ENCODE peak calls at places on chromosomes 4 and X, in seven cellular contexts. G, Y, P, M, V, T and I are unnamed samples.
A peak's percentile ranks its signal among the peaks of the same experiment; 100 is the strongest.

GRCh38 chr4:154569028-154569427 is 6.2 kb downstream of the FGB start:
- DNase-seq in G (no peak), Y (no peak), P (no peak), M (no peak), V (no peak), T (no peak), I (no peak)

GRCh38 chrX:132584936-132585335 is 96.1 kb upstream of the MBNL3 start:
- DNase-seq in G (no peak), Y (no peak), P (no peak), M (no peak), V (no peak), T (no peak), I (no peak)

GRCh38 chr4:140123666-140124377 is 30.2 kb downstream of the MAML3 start:
- DNase-seq in G (no peak), Y (no peak), P (no peak), M (no peak), V (no peak), T (no peak), I (no peak)

GRCh38 chrX:135384161-135384836 is 37.4 kb upstream of the SMIM10L2A start:
- DNase-seq in G (no peak), Y (no peak), P (no peak), M (no peak), V (no peak), T (no peak), I (no peak)

GRCh38 chr4:139585468-139585867 is 29.4 kb upstream of the SETD7 start:
- DNase-seq in G (no peak), Y (no peak), P (no peak), M (no peak), V (no peak), T (no peak), I (no peak)

GRCh38 chr4:8371251-8371995 is 69.1 kb downstream of the ACOX3 start:
- DNase-seq in G (no peak), Y (no peak), P (no peak), M (no peak), V (no peak), T (no peak), I (no peak)

GRCh38 chr4:117549624-117550023 is 464.2 kb upstream of the TRAM1L1 start:
- DNase-seq in G (no peak), Y (no peak), P (no peak), M (no peak), V (no peak), T (no peak), I (no peak)

GRCh38 chrX:50442426-50443116 is 28.1 kb downstream of the DGKK start:
- DNase-seq in G (no peak), Y (no peak), P (no peak), M (no peak), V (no peak), T (no peak), I (no peak)

GRCh38 chrX:111052478-111052877 is 43.5 kb upstream of the PAK3 start:
- DNase-seq in G (no peak), Y (no peak), P (no peak), M (no peak), V (no peak), T (no peak), I (no peak)

GRCh38 chr4:64911846-64912245 is 502.6 kb upstream of the TECRL start:
- DNase-seq in G (no peak), Y (no peak), P (no peak), M (no peak), V (no peak), T (no peak), I (no peak)

GRCh38 chr4:142355417-142355930 is 490.6 kb downstream of the INPP4B start:
- DNase-seq in G (no peak), Y (no peak), P (no peak), M (no peak), V (no peak), T (no peak), I (no peak)

GRCh38 chr4:170698334-170698733 is 608.6 kb upstream of the AADAT start:
- DNase-seq in G (no peak), Y (no peak), P (no peak), M (no peak), V (no peak), T (no peak), I (no peak)

GRCh38 chrX:40570346-40571093 is 10.2 kb upstream of the ATP6AP2 start:
- DNase-seq in G (no peak), Y (no peak), P (no peak), M (no peak), V (no peak), T (no peak), I (no peak)

GRCh38 chr4:102501176-102501634 is at the start of gene NFKB1:
- DNase-seq in G (peak; percentile 89), Y (peak; percentile 84), P (no peak), M (no peak), V (peak; percentile 79), T (peak; percentile 60), I (peak; percentile 78)

GRCh38 chr4:17502764-17503163 is 9.1 kb downstream of the QDPR start:
- DNase-seq in G (peak; percentile 48), Y (no peak), P (no peak), M (no peak), V (no peak), T (no peak), I (peak; percentile 92)

GRCh38 chrX:4253092-4253491 is 539.6 kb upstream of the PRKX start:
- DNase-seq in G (no peak), Y (no peak), P (no peak), M (no peak), V (no peak), T (no peak), I (no peak)

GRCh38 chr4:57094482-57095223 is 15.5 kb downstream of the IGFBP7 start:
- DNase-seq in G (peak; percentile 74), Y (no peak), P (no peak), M (no peak), V (peak; percentile 81), T (no peak), I (no peak)

GRCh38 chr4:173769568-173769967 is 239.5 kb upstream of the HAND2 start:
- DNase-seq in G (peak; percentile 5), Y (no peak), P (no peak), M (no peak), V (no peak), T (no peak), I (no peak)

GRCh38 chr4:83639849-83640493 is 104.1 kb downstream of the GPAT3 start:
- DNase-seq in G (peak; percentile 80), Y (no peak), P (peak; percentile 56), M (peak; percentile 49), V (peak; percentile 77), T (no peak), I (peak; percentile 68)

GRCh38 chr4:34202154-34202553 is 2042.2 kb downstream of the ARAP2 start:
- DNase-seq in G (no peak), Y (no peak), P (no peak), M (no peak), V (no peak), T (no peak), I (peak; percentile 28)

GRCh38 chr4:119592708-119593298 is 35.8 kb downstream of the PDE5A start:
- DNase-seq in G (peak; percentile 55), Y (no peak), P (no peak), M (no peak), V (no peak), T (no peak), I (no peak)

GRCh38 chr4:7559741-7560376 is 125.1 kb upstream of the PSAPL1 start:
- DNase-seq in G (no peak), Y (no peak), P (no peak), M (no peak), V (no peak), T (no peak), I (no peak)

GRCh38 chr4:88360791-88361190 is 17.9 kb upstream of the HERC6 start:
- DNase-seq in G (no peak), Y (no peak), P (no peak), M (no peak), V (no peak), T (no peak), I (no peak)
- TF ChIP-seq CTCF in G (no peak), Y (no peak), P (no peak), M (no peak), V (no peak), T (no peak), I (no peak)

DNA sequence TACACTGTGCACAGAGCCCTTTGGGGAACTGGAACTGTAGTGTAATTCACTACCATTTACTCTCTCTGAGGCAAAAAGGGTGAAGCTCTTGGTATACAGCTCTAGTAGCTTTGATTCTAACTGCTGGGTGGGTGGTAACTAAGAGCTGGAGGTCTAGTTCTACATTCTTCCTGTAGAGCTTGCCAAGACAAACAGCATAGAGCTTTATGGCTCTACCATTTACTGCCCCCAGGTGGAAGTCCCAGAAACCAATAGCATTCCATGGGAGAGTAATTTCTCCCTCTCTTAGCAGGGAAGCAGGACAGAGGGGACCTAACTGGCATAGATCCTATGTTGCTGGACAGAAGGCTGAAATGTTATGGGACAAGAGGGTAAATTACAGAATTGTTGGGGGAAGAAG is 26.7 kb downstream of the HDAC8 start:
- DNase-seq in G (no peak), Y (no peak), P (no peak), M (no peak), V (peak; percentile 8), T (no peak), I (no peak)
- TF ChIP-seq CTCF in G (peak; percentile 10), Y (no peak), P (no peak), M (no peak), V (peak; percentile 37), T (no peak), I (no peak)

GRCh38 chr4:47032405-47033106 is 1.2 kb downstream of the GABRB1 start:
- DNase-seq in G (peak; percentile 65), Y (peak; percentile 31), P (no peak), M (peak; percentile 75), V (peak; percentile 56), T (peak; percentile 50), I (peak; percentile 39)
- TF ChIP-seq CTCF in G (peak; percentile 80), Y (peak; percentile 56), P (peak; percentile 66), M (peak; percentile 96), V (peak; percentile 94), T (peak; percentile 33), I (peak; percentile 76)

GRCh38 chr4:110412354-110412753 is 63.6 kb upstream of the ENPEP start:
- DNase-seq in G (no peak), Y (no peak), P (no peak), M (no peak), V (no peak), T (no peak), I (no peak)
- TF ChIP-seq CTCF in G (no peak), Y (no peak), P (no peak), M (no peak), V (no peak), T (no peak), I (no peak)

GRCh38 chr4:147570616-147571015 is 46.6 kb upstream of the TMEM184C start:
- DNase-seq in G (no peak), Y (no peak), P (no peak), M (no peak), V (no peak), T (no peak), I (no peak)
- TF ChIP-seq CTCF in G (peak; percentile 31), Y (no peak), P (no peak), M (no peak), V (peak; percentile 54), T (no peak), I (peak; percentile 12)